ENCODE peak calls at places on chromosome 20, in ten cellular contexts. L is spleen, H is NB4, X is transverse colon, N is adrenal gland, B is Peyer's patch, Z is A549, U is IMR-90, G is HepG2, J is lower leg skin. A is an unnamed sample.

GRCh38 chr20:9485614-9486325 is 28.6 kb upstream of the LAMP5 start:
- DNase-seq in L (no peak), H (no peak), X (no peak), N (no peak), B (no peak), Z (no peak), U (no peak), G (no peak), J (no peak), A (no peak)

GRCh38 chr20:887137-887536 is 29.0 kb downstream of the ANGPT4 start:
- DNase-seq in L (no peak), H (no peak), X (no peak), N (no peak), B (no peak), Z (peak), U (no peak), G (no peak), J (no peak), A (no peak)

GRCh38 chr20:32477594-32478512 is 107.3 kb downstream of the NOL4L start:
- DNase-seq in L (peak), H (no peak), X (peak), N (peak), B (no peak), Z (no peak), U (no peak), G (no peak), J (no peak), A (no peak)

GRCh38 chr20:50992733-50993457 is 30.0 kb downstream of the KCNG1 start:
- DNase-seq in L (no peak), H (peak), X (peak), N (peak), B (peak), Z (peak), U (peak), G (peak), J (no peak), A (peak)

GRCh38 chr20:11108102-11108842 is 434.5 kb upstream of the JAG1 start:
- DNase-seq in L (no peak), H (no peak), X (no peak), N (no peak), B (no peak), Z (no peak), U (peak), G (no peak), J (no peak), A (no peak)

GRCh38 chr20:33693741-33694645 is 7.8 kb upstream of the E2F1 start:
- DNase-seq in L (no peak), H (peak), X (no peak), N (no peak), B (no peak), Z (no peak), U (no peak), G (no peak), J (peak), A (no peak)

GRCh38 chr20:3753098-3753497 is 14.5 kb downstream of the ADISSP start:
- DNase-seq in L (no peak), H (peak), X (peak), N (peak), B (peak), Z (peak), U (peak), G (peak), J (no peak), A (peak)

GRCh38 chr20:846894-847278 is 13.4 kb downstream of the FAM110A start:
- DNase-seq in L (peak), H (peak), X (peak), N (no peak), B (peak), Z (no peak), U (no peak), G (no peak), J (no peak), A (no peak)

GRCh38 chr20:50358959-50359358 is 151.2 kb upstream of the PTPN1 start:
- DNase-seq in L (peak), H (no peak), X (no peak), N (no peak), B (no peak), Z (no peak), U (no peak), G (no peak), J (no peak), A (no peak)

GRCh38 chr20:7744411-7744810 is 195.8 kb downstream of the HAO1 start:
- DNase-seq in L (no peak), H (no peak), X (no peak), N (no peak), B (no peak), Z (no peak), U (peak), G (no peak), J (no peak), A (peak)

GRCh38 chr20:11432407-11432806 is 485.3 kb upstream of the BTBD3 start:
- DNase-seq in L (no peak), H (no peak), X (no peak), N (no peak), B (no peak), Z (no peak), U (peak), G (no peak), J (no peak), A (no peak)

DNA sequence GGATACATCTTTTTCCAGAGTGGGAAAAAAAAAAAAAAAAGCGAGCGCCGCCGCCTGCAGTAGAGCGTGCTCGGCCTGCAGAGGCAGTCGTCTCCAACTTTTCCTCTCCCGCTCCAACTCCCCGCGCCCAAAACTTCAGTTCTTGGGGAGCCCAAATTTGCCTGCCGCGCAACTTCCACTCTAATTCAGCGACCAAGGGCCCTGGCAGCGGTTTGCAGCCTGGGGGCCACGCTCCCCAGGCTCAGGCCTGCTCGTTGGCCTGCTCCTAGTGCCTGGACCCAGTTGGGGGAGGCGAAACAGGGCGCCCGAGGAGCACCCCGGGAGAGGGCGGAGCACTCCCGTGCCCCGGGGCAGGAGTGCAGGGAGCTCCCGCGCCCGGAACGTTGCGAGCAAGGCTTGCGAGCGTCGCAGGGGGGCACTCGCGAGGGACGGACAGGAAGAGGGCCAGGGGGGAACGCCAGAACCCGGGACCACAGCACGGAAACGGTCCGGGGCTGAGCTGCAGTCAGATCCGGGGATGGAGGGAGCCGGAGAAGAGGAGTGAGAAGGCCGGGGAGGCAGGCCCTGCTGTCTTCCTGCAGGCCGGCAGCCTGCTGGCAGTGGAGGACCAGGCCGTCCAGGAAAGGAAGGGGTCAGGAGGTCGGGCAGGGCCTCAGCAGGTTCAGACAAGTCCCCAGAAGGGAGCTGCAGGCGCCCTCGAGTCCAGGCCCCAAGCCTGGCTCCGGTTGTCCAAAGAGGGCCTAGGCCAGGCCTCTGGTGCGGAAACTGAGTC is at the start of gene STX16:
- DNase-seq in L (peak), H (peak), X (peak), N (peak), B (peak), Z (peak), U (peak), G (peak), J (peak), A (peak)
- TF ChIP-seq POLR2A in L (peak), H (peak), X (peak), N (peak), B (peak), Z (peak), U (peak), G (peak), J (no peak), A (peak)

GRCh38 chr20:63522091-63522868 is 1.7 kb downstream of the PPDPF start:
- DNase-seq in L (peak), H (no peak), X (no peak), N (no peak), B (no peak), Z (no peak), U (no peak), G (no peak), J (no peak), A (no peak)
- TF ChIP-seq POLR2A in L (no peak), H (no peak), X (no peak), N (no peak), B (no peak), Z (no peak), U (no peak), G (no peak), J (no peak), A (no peak)

DNA sequence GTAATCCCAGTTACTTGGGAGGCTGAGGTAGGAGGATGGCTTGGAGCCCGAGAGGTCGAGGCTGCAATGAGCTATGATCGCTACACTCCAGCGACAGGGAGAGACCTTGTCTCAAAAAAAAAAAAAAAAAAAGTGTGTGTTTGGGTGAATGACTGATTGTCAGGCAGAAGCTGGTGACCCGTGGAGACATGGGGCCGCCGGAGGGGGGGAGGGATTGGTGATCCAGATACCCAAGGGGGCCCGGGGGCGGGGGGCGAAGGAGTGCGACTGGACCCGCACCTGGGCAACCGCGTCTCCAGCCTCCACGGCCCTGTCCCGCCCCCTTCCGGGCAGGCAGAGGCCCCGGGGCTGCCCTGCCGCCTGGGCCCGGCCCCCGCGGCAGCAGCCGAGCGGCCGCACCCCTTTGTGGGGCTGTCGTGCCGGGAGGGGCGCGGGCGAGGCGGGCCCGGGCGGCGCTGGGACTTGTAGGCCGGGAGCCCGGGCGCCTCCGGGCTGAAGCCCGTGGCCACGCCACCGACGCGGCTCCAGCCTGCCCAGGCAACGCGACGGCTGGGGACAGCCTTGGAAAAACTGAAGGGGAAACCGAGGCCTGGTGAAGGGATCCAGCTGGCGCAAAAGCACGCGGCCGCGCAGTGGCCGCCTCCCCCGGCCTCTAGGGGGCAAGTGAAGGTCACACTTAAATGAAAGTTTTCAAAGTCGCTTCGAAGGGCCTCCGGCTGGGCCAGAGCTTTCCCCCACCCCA is 2.1 kb upstream of the RBM38 start:
- DNase-seq in L (peak), H (peak), X (peak), N (peak), B (peak), Z (no peak), U (peak), G (peak), J (peak), A (no peak)
- TF ChIP-seq POLR2A in L (no peak), H (peak), X (peak), N (peak), B (peak), Z (no peak), U (no peak), G (peak), J (no peak), A (no peak)

GRCh38 chr20:41339957-41340326 is 679 bp upstream of the LPIN3 start:
- DNase-seq in L (peak), H (peak), X (peak), N (peak), B (peak), Z (peak), U (peak), G (peak), J (peak), A (peak)

GRCh38 chr20:41342474-41343464 is 2.1 kb downstream of the LPIN3 start:
- DNase-seq in L (peak), H (no peak), X (peak), N (no peak), B (no peak), Z (no peak), U (no peak), G (no peak), J (no peak), A (no peak)

GRCh38 chr20:41344477-41344876 is 3.9 kb downstream of the LPIN3 start:
- DNase-seq in L (peak), H (no peak), X (no peak), N (no peak), B (no peak), Z (no peak), U (no peak), G (no peak), J (no peak), A (no peak)

GRCh38 chr20:41336711-41337492 is 3.7 kb upstream of the LPIN3 start:
- DNase-seq in L (no peak), H (no peak), X (no peak), N (no peak), B (no peak), Z (no peak), U (no peak), G (no peak), J (no peak), A (no peak)

GRCh38 chr20:41340327-41341055 is at the start of gene LPIN3:
- DNase-seq in L (peak), H (peak), X (peak), N (peak), B (peak), Z (peak), U (peak), G (peak), J (peak), A (peak)
- TF ChIP-seq POLR2A in L (no peak), H (no peak), X (peak), N (peak), B (peak), Z (peak), U (no peak), G (peak), J (no peak), A (no peak)

DNA sequence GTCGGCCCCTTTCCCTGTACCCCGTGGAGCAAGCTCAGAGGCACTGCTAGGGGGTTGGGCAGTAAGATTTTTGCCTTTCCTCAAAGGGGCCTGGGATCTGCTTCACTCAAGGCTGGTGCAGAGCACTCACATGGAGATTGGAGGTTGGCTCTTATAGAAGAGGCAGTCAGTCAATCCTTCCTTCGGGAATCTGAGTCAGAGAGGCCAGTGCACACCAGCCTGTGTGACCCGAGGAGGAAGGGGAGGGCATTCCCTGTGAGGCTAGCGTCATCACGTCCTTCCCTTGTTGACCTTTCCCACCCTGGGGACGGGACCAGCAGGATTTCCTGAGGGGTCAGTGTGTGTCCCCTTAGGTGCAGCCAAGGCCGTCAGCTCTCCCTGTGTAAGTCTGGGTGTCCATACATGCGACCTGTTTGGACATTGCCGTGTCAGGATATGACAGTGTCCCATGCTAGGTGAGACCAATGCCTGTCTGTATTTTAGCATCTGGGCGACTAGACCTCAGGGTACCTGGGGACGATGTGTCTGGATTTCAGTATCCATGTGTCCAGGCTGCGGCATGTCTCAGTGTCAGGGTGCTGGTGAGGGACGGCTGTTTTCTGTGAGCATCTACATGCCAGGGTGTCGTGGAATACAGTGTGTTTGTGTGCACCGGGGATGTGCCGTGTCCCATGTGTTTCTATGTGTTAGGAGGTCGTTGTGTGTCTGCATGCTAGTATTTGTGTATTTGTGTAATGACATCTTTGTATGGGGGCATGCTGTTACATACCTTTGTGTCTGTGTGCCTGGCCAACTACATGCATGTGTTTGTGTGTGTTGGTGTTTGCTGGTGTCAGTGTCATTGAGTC is 2.8 kb upstream of the ZNF512B start:
- DNase-seq in L (no peak), H (no peak), X (peak), N (no peak), B (no peak), Z (no peak), U (no peak), G (peak), J (peak), A (peak)
- TF ChIP-seq POLR2A in L (no peak), H (no peak), X (no peak), N (no peak), B (no peak), Z (no peak), U (no peak), G (no peak), J (no peak), A (no peak)

GRCh38 chr20:44728835-44729342 is 13.7 kb downstream of the CCN5 start:
- DNase-seq in L (no peak), H (peak), X (no peak), N (peak), B (peak), Z (peak), U (peak), G (no peak), J (peak), A (peak)
- TF ChIP-seq POLR2A in L (no peak), H (no peak), X (no peak), N (peak), B (no peak), Z (peak), U (no peak), G (no peak), J (no peak), A (no peak)

GRCh38 chr20:5090191-5090590 is 29.6 kb downstream of the PCNA start:
- DNase-seq in L (peak), H (peak), X (no peak), N (peak), B (peak), Z (no peak), U (no peak), G (no peak), J (no peak), A (no peak)
- TF ChIP-seq POLR2A in L (no peak), H (no peak), X (peak), N (peak), B (no peak), Z (no peak), U (no peak), G (no peak), J (no peak), A (no peak)

DNA sequence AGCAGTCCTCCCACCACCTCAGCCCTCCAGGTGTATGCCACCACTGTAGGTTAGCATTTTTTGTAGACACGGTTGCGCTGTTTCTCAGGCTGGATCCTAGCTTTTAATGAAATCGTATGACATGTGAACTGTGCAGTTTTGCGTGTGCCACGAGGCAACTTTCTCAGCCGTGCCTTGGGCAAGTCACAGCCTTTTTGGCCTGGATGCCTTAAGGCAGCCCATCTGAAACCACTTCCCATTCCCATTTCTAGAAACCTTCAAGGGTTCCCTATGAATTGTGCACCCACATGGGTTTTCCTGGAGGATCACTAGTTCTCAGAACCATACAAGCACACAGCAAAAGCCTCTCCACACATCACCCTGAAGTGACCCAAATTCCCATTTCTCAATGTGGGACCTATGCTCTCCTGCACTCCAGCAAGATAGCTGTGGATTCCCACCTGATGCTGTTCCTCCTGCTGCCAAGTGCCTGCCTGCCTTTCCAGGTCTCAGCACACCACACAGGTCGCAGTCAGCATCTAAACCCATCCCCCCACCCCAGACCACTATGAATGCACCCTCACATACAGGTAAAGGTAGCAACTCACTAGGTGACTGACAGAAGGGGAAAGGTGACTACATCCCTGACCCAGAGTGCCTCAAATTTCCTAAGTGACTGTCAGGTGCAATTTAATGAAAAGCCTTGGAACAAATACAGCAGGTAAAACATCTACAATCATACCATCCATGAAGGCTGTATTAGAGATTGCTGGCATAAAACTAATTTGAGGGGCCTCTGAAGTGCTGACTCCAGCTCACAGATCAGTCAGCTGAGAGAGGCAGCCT is 28.8 kb downstream of the SNX5 start:
- DNase-seq in L (no peak), H (no peak), X (no peak), N (no peak), B (no peak), Z (no peak), U (no peak), G (no peak), J (no peak), A (no peak)
- TF ChIP-seq POLR2A in L (no peak), H (peak), X (no peak), N (no peak), B (no peak), Z (no peak), U (no peak), G (peak), J (no peak), A (no peak)